ENCODE peak calls at places on chromosome 5, in six cellular contexts. One of them, this sample, is unnamed.

GRCh38 chr5:159224471-159224870 is 15.1 kb upstream of the RNF145 start:
- DNase-seq in right cardiac atrium: no peak
- DNase-seq in NCI-H2171 treated with DMSO at 0.1 percent for 48 hours: no peak
- DNase-seq in NCI-H1694 treated with DMSO at 0.1 percent for 48 hours: no peak
- DNase-seq in NCI-H1105: no peak
- DNase-seq in stimulated activated CD4-positive, alpha-beta T cell treated with anti-CD3 and anti-CD28 coated beads, Interleukin-1b, Interleukin-23, amount 100 ng/mL, for 1 hour: no peak
- DNase-seq in this sample: no peak

GRCh38 chr5:179840766-179841165 is 17.9 kb downstream of the MRNIP start:
- DNase-seq in stimulated activated CD4-positive, alpha-beta T cell treated with anti-CD3 and anti-CD28 coated beads, Interleukin-1b, Interleukin-23, amount 100 ng/mL, for 1 hour: no peak
- DNase-seq in right cardiac atrium: no peak
- DNase-seq in NCI-H1105: no peak
- DNase-seq in NCI-H2171 treated with DMSO at 0.1 percent for 48 hours: no peak
- DNase-seq in NCI-H1694 treated with DMSO at 0.1 percent for 48 hours: no peak
- DNase-seq in this sample: no peak

GRCh38 chr5:174327317-174327864 is 281.9 kb downstream of the NSG2 start:
- DNase-seq in stimulated activated CD4-positive, alpha-beta T cell treated with anti-CD3 and anti-CD28 coated beads, Interleukin-1b, Interleukin-23, amount 100 ng/mL, for 1 hour: peak; percentile 2
- DNase-seq in right cardiac atrium: peak; percentile 53
- DNase-seq in NCI-H2171 treated with DMSO at 0.1 percent for 48 hours: peak; percentile 51
- DNase-seq in NCI-H1694 treated with DMSO at 0.1 percent for 48 hours: peak; percentile 12
- DNase-seq in NCI-H1105: peak; percentile 76
- DNase-seq in this sample: peak; percentile 27

GRCh38 chr5:77003246-77003645 is 27.0 kb upstream of the AGGF1 start:
- DNase-seq in NCI-H1694 treated with DMSO at 0.1 percent for 48 hours: no peak
- DNase-seq in right cardiac atrium: no peak
- DNase-seq in NCI-H2171 treated with DMSO at 0.1 percent for 48 hours: no peak
- DNase-seq in NCI-H1105: no peak
- DNase-seq in stimulated activated CD4-positive, alpha-beta T cell treated with anti-CD3 and anti-CD28 coated beads, Interleukin-1b, Interleukin-23, amount 100 ng/mL, for 1 hour: no peak
- DNase-seq in this sample: no peak

GRCh38 chr5:133421394-133421793 is 190.9 kb downstream of the FSTL4 start:
- DNase-seq in right cardiac atrium: no peak
- DNase-seq in stimulated activated CD4-positive, alpha-beta T cell treated with anti-CD3 and anti-CD28 coated beads, Interleukin-1b, Interleukin-23, amount 100 ng/mL, for 1 hour: no peak
- DNase-seq in NCI-H1105: no peak
- DNase-seq in NCI-H1694 treated with DMSO at 0.1 percent for 48 hours: no peak
- DNase-seq in NCI-H2171 treated with DMSO at 0.1 percent for 48 hours: no peak
- DNase-seq in this sample: no peak

GRCh38 chr5:78504726-78505431 is 143.7 kb downstream of the LHFPL2 start:
- DNase-seq in NCI-H1105: peak; percentile 52
- DNase-seq in stimulated activated CD4-positive, alpha-beta T cell treated with anti-CD3 and anti-CD28 coated beads, Interleukin-1b, Interleukin-23, amount 100 ng/mL, for 1 hour: no peak
- DNase-seq in NCI-H2171 treated with DMSO at 0.1 percent for 48 hours: peak; percentile 76
- DNase-seq in right cardiac atrium: peak; percentile 92
- DNase-seq in NCI-H1694 treated with DMSO at 0.1 percent for 48 hours: peak; percentile 82
- DNase-seq in this sample: no peak

GRCh38 chr5:118984602-118985001 is 3.7 kb downstream of the DTWD2 start:
- DNase-seq in NCI-H1694 treated with DMSO at 0.1 percent for 48 hours: no peak
- DNase-seq in stimulated activated CD4-positive, alpha-beta T cell treated with anti-CD3 and anti-CD28 coated beads, Interleukin-1b, Interleukin-23, amount 100 ng/mL, for 1 hour: no peak
- DNase-seq in NCI-H1105: no peak
- DNase-seq in NCI-H2171 treated with DMSO at 0.1 percent for 48 hours: no peak
- DNase-seq in right cardiac atrium: no peak
- DNase-seq in this sample: no peak

GRCh38 chr5:122252319-122252718 is 59.7 kb upstream of the SNCAIP start:
- DNase-seq in stimulated activated CD4-positive, alpha-beta T cell treated with anti-CD3 and anti-CD28 coated beads, Interleukin-1b, Interleukin-23, amount 100 ng/mL, for 1 hour: no peak
- DNase-seq in right cardiac atrium: no peak
- DNase-seq in NCI-H1105: no peak
- DNase-seq in NCI-H2171 treated with DMSO at 0.1 percent for 48 hours: no peak
- DNase-seq in NCI-H1694 treated with DMSO at 0.1 percent for 48 hours: no peak
- DNase-seq in this sample: no peak

GRCh38 chr5:957730-958485 is 50.7 kb upstream of the NKD2 start:
- DNase-seq in right cardiac atrium: no peak
- DNase-seq in stimulated activated CD4-positive, alpha-beta T cell treated with anti-CD3 and anti-CD28 coated beads, Interleukin-1b, Interleukin-23, amount 100 ng/mL, for 1 hour: no peak
- DNase-seq in NCI-H2171 treated with DMSO at 0.1 percent for 48 hours: no peak
- DNase-seq in NCI-H1694 treated with DMSO at 0.1 percent for 48 hours: no peak
- DNase-seq in NCI-H1105: no peak
- DNase-seq in this sample: no peak